ENCODE peak calls at places on chromosomes 12 and 14, in ten cellular contexts. F is fibroblast of lung, K is A673, X is breast epithelium, B is stomach, W is lower lobe of right lung, O is tibial artery, J is brain microvascular endothelial cell, Q is transverse colon, Z is mammary epithelial cell. I is an unnamed sample.

GRCh38 chr12:80100566-80100965 is 1.2 kb downstream of the OTOGL start:
- DNase-seq in O (no peak), X (no peak), B (no peak), J (no peak), F (peak; percentile 78), Z (no peak), Q (no peak), K (no peak), W (no peak), I (no peak)

GRCh38 chr14:80940146-80940545 is 1.4 kb downstream of the CEP128 start:
- DNase-seq in Q (no peak), W (no peak), K (no peak), Z (no peak), X (no peak), B (no peak), J (no peak), O (no peak), F (no peak), I (no peak)

GRCh38 chr14:30242742-30243141 is 315.1 kb upstream of the PRKD1 start:
- DNase-seq in X (no peak), O (no peak), J (no peak), K (no peak), Q (no peak), Z (peak; percentile 55), W (no peak), F (no peak), B (no peak), I (no peak)

GRCh38 chr12:58920956-58921861 is 905 bp upstream of the LRIG3 start:
- DNase-seq in O (no peak), B (no peak), X (no peak), W (no peak), F (no peak), Q (peak; percentile 24), K (no peak), Z (no peak), J (no peak), I (no peak)

GRCh38 chr12:74021937-74022336 is 515.7 kb upstream of the ATXN7L3B start:
- DNase-seq in Z (peak; percentile 55), X (peak; percentile 61), F (peak; percentile 51), W (peak; percentile 48), B (peak; percentile 48), Q (peak; percentile 9), K (peak; percentile 40), O (no peak), J (peak; percentile 58), I (no peak)

GRCh38 chr12:75196408-75196807 is 13.2 kb downstream of the KCNC2 start:
- DNase-seq in Z (no peak), B (no peak), Q (no peak), J (no peak), X (no peak), W (no peak), K (no peak), F (no peak), O (no peak), I (no peak)

GRCh38 chr12:75883241-75883640 is 148.3 kb downstream of the PHLDA1 start:
- DNase-seq in B (no peak), F (no peak), K (no peak), O (no peak), Z (no peak), W (no peak), Q (no peak), X (no peak), J (no peak), I (no peak)

GRCh38 chr12:118357327-118358007 is 15.2 kb downstream of the TAOK3 start:
- DNase-seq in X (no peak), Z (peak; percentile 54), B (no peak), W (no peak), Q (peak; percentile 52), J (peak; percentile 74), O (peak; percentile 37), F (peak; percentile 36), K (peak; percentile 87), I (no peak)

GRCh38 chr12:28023156-28023887 is 50.8 kb upstream of the PTHLH start:
- DNase-seq in W (no peak), Q (no peak), Z (peak; percentile 97), O (no peak), X (no peak), F (peak; percentile 96), K (peak; percentile 55), B (no peak), J (peak; percentile 96), I (peak; percentile 30)

GRCh38 chr12:113140706-113141105 is 5.1 kb upstream of the RASAL1 start:
- DNase-seq in K (no peak), Z (no peak), F (no peak), X (no peak), O (no peak), W (peak; percentile 16), B (no peak), Q (no peak), J (no peak), I (no peak)

GRCh38 chr14:68857671-68858070 is 64.8 kb upstream of the ZFP36L1 start:
- DNase-seq in Z (peak; percentile 49), J (no peak), K (no peak), W (no peak), X (no peak), F (no peak), B (no peak), O (no peak), Q (no peak), I (no peak)

GRCh38 chr12:90515199-90516175 is 439.5 kb downstream of the CCER1 start:
- DNase-seq in K (no peak), J (peak; percentile 0), F (peak; percentile 8), Z (no peak), Q (no peak), B (no peak), W (no peak), O (no peak), X (no peak), I (peak; percentile 26)

GRCh38 chr12:44774815-44775411 is 101.2 kb downstream of the NELL2 start:
- DNase-seq in Z (peak; percentile 15), K (peak; percentile 58), B (peak; percentile 42), J (no peak), Q (peak; percentile 29), X (no peak), W (no peak), F (no peak), O (no peak), I (no peak)
- TF ChIP-seq CTCF in Z (peak; percentile 69), K (peak; percentile 85), B (no peak), J (peak; percentile 79), Q (peak; percentile 56), X (peak; percentile 22), W (peak; percentile 70), F (peak; percentile 20), O (no peak), I (peak; percentile 73)

DNA sequence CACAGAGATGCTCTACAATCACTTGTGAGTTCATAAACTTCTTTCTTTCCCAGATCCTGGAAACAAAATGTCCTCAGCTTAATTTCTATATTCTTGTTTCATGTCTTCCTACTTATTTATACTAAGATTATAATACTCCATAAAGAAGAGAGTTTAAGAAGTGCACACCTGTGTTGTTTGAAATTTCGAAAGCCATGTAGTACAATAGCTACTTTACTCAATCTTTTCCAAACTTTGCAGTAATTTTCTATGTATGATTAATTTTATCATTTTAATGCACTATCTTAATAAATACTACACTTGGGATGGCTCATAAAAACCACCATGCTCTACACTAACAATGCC is 300 bp upstream of the TTC5 start:
- DNase-seq in B (no peak), F (no peak), W (no peak), J (no peak), O (no peak), Q (no peak), Z (no peak), X (no peak), K (no peak), I (no peak)
- H3K4me3 ChIP-seq in B (peak overlapping the region; percentile 68), F (no peak overlapping the region), W (peak overlapping the region; percentile 73), J (peak overlapping the region; percentile 89), O (peak overlapping the region; percentile 71), Q (peak overlapping the region; percentile 55), Z (peak overlapping the region; percentile 81), X (peak overlapping the region; percentile 53), K (peak overlapping the region; percentile 63), I (no peak overlapping the region)

GRCh38 chr14:49362916-49363315 is 223.3 kb downstream of the RPS29 start:
- DNase-seq in Q (no peak), F (no peak), B (no peak), W (no peak), X (no peak), O (no peak), K (no peak), Z (no peak), J (no peak), I (no peak)

GRCh38 chr14:49364752-49365117 is 221.4 kb downstream of the RPS29 start:
- DNase-seq in J (no peak), Z (no peak), K (no peak), X (no peak), F (no peak), W (no peak), B (no peak), Q (no peak), O (no peak), I (no peak)

GRCh38 chr14:49367696-49368095 is 218.5 kb downstream of the RPS29 start:
- DNase-seq in O (no peak), Q (no peak), F (no peak), Z (no peak), B (no peak), W (no peak), J (no peak), X (no peak), K (no peak), I (no peak)

GRCh38 chr14:49366416-49366815 is 219.8 kb downstream of the RPS29 start:
- DNase-seq in W (no peak), Z (no peak), K (no peak), Q (no peak), O (no peak), F (no peak), J (no peak), X (no peak), B (no peak), I (no peak)

DNA sequence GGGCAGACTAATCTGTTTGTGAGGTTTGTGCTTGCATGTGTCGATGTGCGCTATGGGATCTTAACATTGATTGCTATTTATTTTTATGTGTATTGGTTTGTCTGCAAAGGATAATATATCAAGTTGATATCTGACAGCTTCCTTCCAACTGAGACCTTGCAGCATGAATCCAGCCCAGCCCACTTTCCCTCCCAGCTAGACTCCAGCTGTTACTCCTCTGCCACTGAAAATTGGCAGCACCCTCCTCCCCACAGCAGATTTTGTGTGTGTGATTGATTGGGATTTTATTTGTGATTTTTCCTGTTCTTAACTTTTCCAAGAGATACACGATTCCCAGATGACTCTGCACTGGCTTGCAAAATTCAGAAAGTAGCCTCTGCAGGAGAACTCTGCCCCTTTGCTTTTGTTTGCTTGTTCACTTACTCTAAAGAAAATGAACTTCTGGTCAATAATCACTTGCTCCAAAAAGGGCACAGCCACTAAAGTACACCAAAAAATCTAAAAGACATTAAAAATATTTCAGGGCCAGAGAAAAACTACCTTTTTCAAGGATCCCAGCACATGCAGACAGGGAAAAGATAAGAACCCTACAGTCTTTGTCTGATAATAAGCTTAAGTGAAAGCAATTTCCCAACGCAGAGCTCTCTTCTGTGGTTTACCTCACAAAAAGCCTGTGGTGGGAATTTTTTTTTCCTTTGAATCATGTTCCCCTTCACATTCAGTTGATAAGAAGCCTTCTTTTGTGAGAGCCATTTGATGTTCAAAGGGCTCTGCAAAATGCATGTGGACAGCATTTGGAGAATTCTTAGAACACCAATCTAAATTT is 222.0 kb downstream of the RPS29 start:
- DNase-seq in F (no peak), K (no peak), Z (no peak), B (no peak), W (no peak), Q (no peak), X (no peak), J (no peak), O (no peak), I (no peak)
- H3K27me3 ChIP-seq in F (no peaks in the 10 kb centered on the region), K (no peaks in the 10 kb centered on the region), Z (no peaks in the 10 kb centered on the region), B (no peaks in the 10 kb centered on the region), W (no peaks in the 10 kb centered on the region), Q (no peaks in the 10 kb centered on the region), X (no peaks in the 10 kb centered on the region), J (no peaks in the 10 kb centered on the region), O (no peaks in the 10 kb centered on the region), I (no peaks in the 10 kb centered on the region)

GRCh38 chr12:131796754-131797587 is 31.2 kb upstream of the MMP17 start:
- DNase-seq in Q (no peak), B (no peak), O (no peak), F (peak; percentile 15), K (no peak), Z (no peak), X (no peak), W (no peak), J (no peak), I (no peak)
- TF ChIP-seq CTCF in Q (no peak), B (no peak), O (no peak), F (no peak), K (no peak), Z (no peak), X (no peak), W (no peak), J (no peak), I (peak; percentile 6)

I was measured in BJ.